ENCODE peak calls at places on chromosomes 5 and 9, in six cellular contexts. E is HCT116, L is WTC11, V is chondrocyte, K is epithelial cell of proximal tubule, R is lower lobe of right lung. A is an unnamed sample.

GRCh38 chr5:28397502-28397941 is 1359.1 kb upstream of the CDH9 start:
- DNase-seq in E (no peak), L (no peak), V (no peak), K (peak), R (no peak), A (no peak)

GRCh38 chr9:135797507-135798302 is 95.7 kb downstream of the KCNT1 start:
- DNase-seq in E (peak), L (peak), V (no peak), K (no peak), R (no peak), A (no peak)

GRCh38 chr9:118029425-118029824 is 325.2 kb downstream of the TLR4 start:
- DNase-seq in E (no peak), L (no peak), V (no peak), K (no peak), R (no peak), A (no peak)

GRCh38 chr5:150376799-150377771 is 19.6 kb downstream of the TCOF1 start:
- DNase-seq in E (no peak), L (no peak), V (no peak), K (no peak), R (no peak), A (no peak)

GRCh38 chr9:137168575-137168906 is 1.3 kb downstream of the LRRC26 start:
- DNase-seq in E (no peak), L (no peak), V (no peak), K (no peak), R (no peak), A (no peak)

GRCh38 chr5:170818222-170818621 is 34.7 kb downstream of the GABRP start:
- DNase-seq in E (no peak), L (no peak), V (no peak), K (no peak), R (no peak), A (no peak)

GRCh38 chr5:167816354-167816753 is 475.1 kb upstream of the WWC1 start:
- DNase-seq in E (no peak), L (no peak), V (no peak), K (no peak), R (no peak), A (no peak)

GRCh38 chr9:98850851-98851729 is 43.6 kb downstream of the GALNT12 start:
- DNase-seq in E (no peak), L (no peak), V (no peak), K (no peak), R (no peak), A (no peak)

GRCh38 chr5:119274024-119274766 is 81.6 kb upstream of the TNFAIP8 start:
- DNase-seq in E (peak), L (no peak), V (no peak), K (no peak), R (no peak), A (no peak)

GRCh38 chr5:107979272-107979671 is 308.5 kb upstream of the EFNA5 start:
- DNase-seq in E (no peak), L (no peak), V (no peak), K (peak), R (no peak), A (no peak)

GRCh38 chr5:91189480-91190332 is 193.4 kb downstream of the ARRDC3 start:
- DNase-seq in E (peak), L (no peak), V (no peak), K (no peak), R (no peak), A (no peak)

GRCh38 chr9:127781821-127782220 is 3.4 kb upstream of the SH2D3C start:
- DNase-seq in E (no peak), L (no peak), V (no peak), K (no peak), R (no peak), A (no peak)

GRCh38 chr5:115895821-115896220 is 54.1 kb downstream of the AP3S1 start:
- DNase-seq in E (no peak), L (no peak), V (no peak), K (no peak), R (no peak), A (no peak)

GRCh38 chr5:36701085-36701691 is 94.8 kb downstream of the SLC1A3 start:
- DNase-seq in E (no peak), L (no peak), V (no peak), K (no peak), R (no peak), A (no peak)

GRCh38 chr5:168951341-168951740 is 349.6 kb downstream of the SLIT3 start:
- DNase-seq in E (no peak), L (no peak), V (no peak), K (no peak), R (no peak), A (no peak)

GRCh38 chr5:34791761-34792244 is 47.2 kb upstream of the TTC23L start:
- DNase-seq in E (no peak), L (no peak), V (no peak), K (no peak), R (no peak), A (no peak)

GRCh38 chr5:122295138-122295537 is 16.9 kb upstream of the SNCAIP start:
- DNase-seq in E (peak), L (peak), V (no peak), K (no peak), R (no peak), A (no peak)

GRCh38 chr9:133609311-133610098 is at the start of gene FAM163B:
- DNase-seq in E (no peak), L (peak), V (peak), K (no peak), R (peak), A (no peak)

GRCh38 chr5:82319977-82320376 is 41.8 kb upstream of the RPS23 start:
- DNase-seq in E (no peak), L (no peak), V (no peak), K (no peak), R (no peak), A (no peak)

GRCh38 chr5:100142607-100143006 is 392.6 kb upstream of the FAM174A start:
- DNase-seq in E (no peak), L (no peak), V (no peak), K (no peak), R (no peak), A (no peak)

GRCh38 chr5:131475416-131476045 is 159.5 kb downstream of the RAPGEF6 start:
- DNase-seq in E (no peak), L (no peak), V (no peak), K (no peak), R (no peak), A (no peak)

GRCh38 chr5:39716532-39716971 is 291.8 kb upstream of the DAB2 start:
- DNase-seq in E (peak), L (peak), V (no peak), K (no peak), R (no peak), A (peak)

DNA sequence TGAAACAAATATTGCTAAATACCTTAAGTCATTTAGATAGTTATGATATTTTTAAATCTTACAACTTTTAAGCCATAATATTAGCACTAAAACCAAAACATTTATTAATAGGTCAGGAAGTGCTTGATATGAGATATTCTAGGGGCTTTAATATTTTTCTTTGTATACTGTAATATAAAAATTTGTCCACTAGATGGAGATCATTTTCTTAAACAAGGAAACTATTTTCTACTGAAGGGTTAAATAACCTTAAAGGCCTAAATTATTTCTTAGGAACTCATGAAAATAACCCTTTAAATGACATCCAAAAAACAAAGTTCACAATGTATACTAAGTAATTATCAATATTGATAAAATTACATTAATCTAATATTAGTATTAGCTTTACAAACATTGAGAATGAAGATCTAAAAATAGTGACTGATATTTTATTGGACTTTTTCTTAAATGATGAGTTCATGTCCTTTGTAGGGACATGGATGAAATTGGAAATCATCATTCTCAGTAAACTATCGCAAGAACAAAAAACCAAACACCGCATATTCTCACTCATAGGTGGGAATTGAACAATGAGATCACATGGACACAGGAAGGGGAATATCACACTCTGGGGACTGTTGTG is 635.7 kb downstream of the RAB3C start:
- DNase-seq in E (no peak), L (no peak), V (no peak), K (no peak), R (no peak), A (no peak)
- TF ChIP-seq CTCF in E (peak), L (no peak), V (peak), K (no peak), R (peak), A (peak)

GRCh38 chr9:79403495-79403894 is 168.3 kb upstream of the TLE4 start:
- DNase-seq in E (no peak), L (no peak), V (no peak), K (no peak), R (no peak), A (no peak)

GRCh38 chr9:79408617-79409016 is 163.1 kb upstream of the TLE4 start:
- DNase-seq in E (no peak), L (no peak), V (no peak), K (peak), R (no peak), A (no peak)

DNA sequence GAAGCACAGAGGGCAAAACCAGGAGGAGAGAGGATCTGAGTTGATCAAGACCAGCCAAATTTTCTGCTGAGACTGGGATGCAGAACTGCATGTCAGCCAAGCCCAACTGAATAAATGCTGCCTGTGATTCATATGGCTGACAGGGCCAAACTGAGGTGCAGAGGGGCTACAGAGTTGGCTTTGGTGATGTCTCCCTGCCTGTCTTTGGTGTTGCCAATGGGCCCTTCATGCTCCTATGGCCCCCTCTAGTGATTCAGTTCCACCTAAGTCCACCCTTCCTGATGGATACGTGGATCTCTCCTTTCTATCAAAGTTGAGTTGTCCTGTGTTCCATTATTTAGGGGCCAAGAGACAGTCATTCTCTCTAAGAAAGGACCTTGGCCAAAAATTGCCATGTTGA is 163.6 kb upstream of the TLE4 start:
- DNase-seq in E (no peak), L (no peak), V (no peak), K (no peak), R (no peak), A (no peak)
- TF ChIP-seq CTCF in E (no peak), L (no peak), V (no peak), K (peak), R (no peak), A (no peak)

DNA sequence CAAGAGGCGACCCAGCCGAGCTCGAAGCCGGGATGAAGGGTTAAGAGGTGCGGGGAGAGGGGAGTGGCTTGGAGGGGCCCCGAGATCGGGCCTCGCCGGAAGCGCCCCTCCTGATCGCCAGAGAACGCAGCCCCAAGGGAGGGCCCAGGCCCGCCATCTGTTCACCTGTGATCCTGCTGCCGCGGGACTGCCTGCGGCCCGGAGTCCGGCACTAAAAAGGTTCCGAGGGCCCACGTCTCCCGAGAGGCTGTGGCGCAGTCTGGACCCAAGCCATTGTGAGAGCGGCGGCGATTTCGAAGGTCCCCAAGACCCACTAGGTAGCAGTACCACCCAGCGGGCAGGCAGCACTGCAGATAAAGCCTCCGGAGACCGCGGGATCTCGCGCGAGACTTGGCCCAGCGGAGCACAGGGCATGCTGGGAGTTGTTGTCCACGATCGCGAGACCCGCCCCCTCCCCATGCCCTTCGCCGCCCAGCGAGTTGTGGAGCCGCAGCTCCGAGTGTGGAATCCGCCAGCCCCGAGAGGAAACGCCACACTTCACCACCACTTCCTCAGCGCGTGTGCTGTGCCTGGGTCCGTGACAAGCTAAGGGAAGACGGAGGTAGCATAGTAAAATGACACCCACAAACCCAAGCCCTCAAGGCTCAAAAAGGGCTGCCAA is at the start of gene KIAA1191:
- DNase-seq in E (peak), L (peak), V (peak), K (peak), R (peak), A (peak)
- TF ChIP-seq CTCF in E (peak), L (no peak), V (peak), K (peak), R (peak), A (no peak)

GRCh38 chr5:59810041-59810440 is 83.5 kb downstream of the PDE4D start:
- DNase-seq in E (peak), L (peak), V (no peak), K (no peak), R (peak), A (peak)

GRCh38 chr5:59817536-59817935 is 76.0 kb downstream of the PDE4D start:
- DNase-seq in E (no peak), L (no peak), V (no peak), K (no peak), R (no peak), A (no peak)

GRCh38 chr5:59814563-59814872 is 79.0 kb downstream of the PDE4D start:
- DNase-seq in E (no peak), L (no peak), V (no peak), K (no peak), R (no peak), A (no peak)

GRCh38 chr5:59816901-59817300 is 76.6 kb downstream of the PDE4D start:
- DNase-seq in E (no peak), L (no peak), V (no peak), K (no peak), R (no peak), A (no peak)

DNA sequence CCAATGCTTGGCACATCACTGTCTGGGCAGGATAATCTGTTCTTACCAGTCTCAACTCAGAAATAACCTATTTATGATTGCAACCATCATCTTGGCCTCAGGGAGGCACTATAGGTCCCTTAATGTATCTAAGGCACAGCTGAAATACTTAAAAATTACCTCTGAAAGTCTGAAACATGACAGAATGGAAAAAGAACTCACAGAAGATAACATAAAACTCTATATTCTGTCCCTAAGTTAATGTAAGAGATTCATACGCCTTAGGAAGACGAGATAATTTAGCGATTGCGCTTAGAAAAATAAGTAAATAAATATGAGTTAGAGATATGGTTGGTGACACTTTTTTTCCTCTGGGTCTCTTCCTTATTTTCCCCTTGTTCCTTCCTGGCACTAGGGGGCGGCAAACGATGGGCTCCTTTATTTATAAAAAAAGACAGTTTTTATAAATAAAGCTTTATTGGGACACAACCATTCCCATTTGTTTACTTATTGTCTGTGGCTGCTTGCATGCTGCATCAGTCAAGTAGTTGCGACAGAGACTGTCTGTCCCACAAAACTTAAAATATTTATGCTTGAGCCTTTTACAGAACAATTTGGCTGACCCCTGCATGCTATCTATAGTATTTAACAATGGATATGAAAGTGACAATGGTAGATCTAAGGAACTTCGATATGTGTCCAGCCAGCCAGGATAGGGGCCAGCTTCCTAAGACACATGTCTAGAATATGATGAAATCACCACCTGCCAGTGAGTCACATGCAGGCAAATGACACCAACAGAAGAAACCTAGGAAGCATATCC is 79.6 kb downstream of the PDE4D start:
- DNase-seq in E (peak), L (peak), V (no peak), K (peak), R (no peak), A (no peak)
- TF ChIP-seq CTCF in E (peak), L (peak), V (peak), K (peak), R (peak), A (peak)

GRCh38 chr5:120735076-120735475 is 271.0 kb downstream of the PRR16 start:
- DNase-seq in E (no peak), L (no peak), V (no peak), K (no peak), R (no peak), A (no peak)
- TF ChIP-seq CTCF in E (peak), L (no peak), V (peak), K (peak), R (no peak), A (no peak)